ENCODE peak calls at places on chromosomes 2 and 18, in six cellular contexts. One of them, this sample, is unnamed.

GRCh38 chr2:12577567-12577966 is 139.2 kb upstream of the TRIB2 start:
- DNase-seq in NCI-H748 treated with DMSO at 0.1 percent for 48 hours: no peak
- DNase-seq in iPS-NIHi11: no peak
- DNase-seq in GM13977: no peak
- DNase-seq in T1000: no peak
- DNase-seq in frontal cortex: no peak
- DNase-seq in this sample: no peak

GRCh38 chr2:240782221-240782885 is 37.7 kb downstream of the KIF1A start:
- DNase-seq in NCI-H748 treated with DMSO at 0.1 percent for 48 hours: no peak
- DNase-seq in iPS-NIHi11: no peak
- DNase-seq in GM13977: no peak
- DNase-seq in T1000: no peak
- DNase-seq in frontal cortex: no peak
- DNase-seq in this sample: peak; percentile 84

GRCh38 chr2:136376798-136377211 is 258.9 kb upstream of the CXCR4 start:
- DNase-seq in NCI-H748 treated with DMSO at 0.1 percent for 48 hours: no peak
- DNase-seq in iPS-NIHi11: no peak
- DNase-seq in GM13977: no peak
- DNase-seq in T1000: no peak
- DNase-seq in frontal cortex: no peak
- DNase-seq in this sample: no peak

GRCh38 chr18:50716902-50717301 is 102.9 kb downstream of the MRO start:
- DNase-seq in NCI-H748 treated with DMSO at 0.1 percent for 48 hours: no peak
- DNase-seq in iPS-NIHi11: no peak
- DNase-seq in GM13977: no peak
- DNase-seq in T1000: no peak
- DNase-seq in frontal cortex: no peak
- DNase-seq in this sample: no peak

GRCh38 chr2:86617738-86618137 is 5.9 kb downstream of the RNF103 start:
- DNase-seq in NCI-H748 treated with DMSO at 0.1 percent for 48 hours: no peak
- DNase-seq in iPS-NIHi11: no peak
- DNase-seq in GM13977: no peak
- DNase-seq in T1000: no peak
- DNase-seq in frontal cortex: no peak
- DNase-seq in this sample: no peak

GRCh38 chr2:103860016-103860415 is 993.9 kb upstream of the POU3F3 start:
- DNase-seq in NCI-H748 treated with DMSO at 0.1 percent for 48 hours: no peak
- DNase-seq in iPS-NIHi11: no peak
- DNase-seq in GM13977: peak; percentile 3
- DNase-seq in T1000: no peak
- DNase-seq in frontal cortex: no peak
- DNase-seq in this sample: no peak

GRCh38 chr18:62450546-62451395 is 72.1 kb upstream of the ZCCHC2 start:
- DNase-seq in NCI-H748 treated with DMSO at 0.1 percent for 48 hours: peak; percentile 49
- DNase-seq in iPS-NIHi11: peak; percentile 23
- DNase-seq in GM13977: no peak
- DNase-seq in T1000: peak; percentile 70
- DNase-seq in frontal cortex: no peak
- DNase-seq in this sample: no peak

GRCh38 chr18:48358868-48359267 is 50.3 kb downstream of the ZBTB7C start:
- DNase-seq in NCI-H748 treated with DMSO at 0.1 percent for 48 hours: no peak
- DNase-seq in iPS-NIHi11: no peak
- DNase-seq in GM13977: no peak
- DNase-seq in T1000: no peak
- DNase-seq in frontal cortex: no peak
- DNase-seq in this sample: no peak

GRCh38 chr2:66575625-66576371 is 140.9 kb downstream of the MEIS1 start:
- DNase-seq in NCI-H748 treated with DMSO at 0.1 percent for 48 hours: no peak
- DNase-seq in iPS-NIHi11: peak; percentile 36
- DNase-seq in GM13977: no peak
- DNase-seq in T1000: no peak
- DNase-seq in frontal cortex: peak; percentile 24
- DNase-seq in this sample: no peak

GRCh38 chr18:49227456-49227855 is 233.0 kb downstream of the DYM start:
- DNase-seq in NCI-H748 treated with DMSO at 0.1 percent for 48 hours: no peak
- DNase-seq in iPS-NIHi11: no peak
- DNase-seq in GM13977: no peak
- DNase-seq in T1000: no peak
- DNase-seq in frontal cortex: no peak
- DNase-seq in this sample: no peak

GRCh38 chr2:23588106-23588505 is 203.1 kb downstream of the KLHL29 start:
- DNase-seq in NCI-H748 treated with DMSO at 0.1 percent for 48 hours: no peak
- DNase-seq in iPS-NIHi11: no peak
- DNase-seq in GM13977: no peak
- DNase-seq in T1000: no peak
- DNase-seq in frontal cortex: no peak
- DNase-seq in this sample: peak; percentile 84

GRCh38 chr2:203751886-203752285 is 45.4 kb downstream of the CD28 start:
- DNase-seq in NCI-H748 treated with DMSO at 0.1 percent for 48 hours: no peak
- DNase-seq in iPS-NIHi11: no peak
- DNase-seq in GM13977: no peak
- DNase-seq in T1000: no peak
- DNase-seq in frontal cortex: no peak
- DNase-seq in this sample: no peak

GRCh38 chr2:74507926-74508520 is 528 bp upstream of the PCGF1 start:
- DNase-seq in NCI-H748 treated with DMSO at 0.1 percent for 48 hours: peak; percentile 18
- DNase-seq in iPS-NIHi11: no peak
- DNase-seq in GM13977: peak; percentile 58
- DNase-seq in T1000: peak; percentile 50
- DNase-seq in frontal cortex: no peak
- DNase-seq in this sample: no peak

GRCh38 chr18:45874501-45875184 is 49.2 kb downstream of the SIGLEC15 start:
- DNase-seq in NCI-H748 treated with DMSO at 0.1 percent for 48 hours: no peak
- DNase-seq in iPS-NIHi11: no peak
- DNase-seq in GM13977: peak; percentile 65
- DNase-seq in T1000: no peak
- DNase-seq in frontal cortex: no peak
- DNase-seq in this sample: no peak